ENCODE peak calls at places on chromosome 18, in seven cellular contexts. H is HCT116, U is GM23248, I is fibroblast of lung, W is mucosa of descending colon, B is A549, P is left ventricle myocardium inferior. F is an unnamed sample.

GRCh38 chr18:41829648-41830516 is 125.2 kb upstream of the PIK3C3 start:
- DNase-seq in P (no peak), B (no peak), U (no peak), H (no peak), I (no peak), W (no peak), F (no peak)

GRCh38 chr18:49685231-49685942 is 123.5 kb downstream of the LIPG start:
- DNase-seq in H (no peak), P (no peak), I (peak; percentile 62), U (no peak), W (no peak), B (no peak), F (no peak)

GRCh38 chr18:75824661-75825060 is 397.2 kb upstream of the SMIM21 start:
- DNase-seq in U (no peak), P (no peak), H (no peak), I (no peak), W (no peak), B (no peak), F (no peak)

GRCh38 chr18:57891707-57892391 is 88.7 kb upstream of the ATP8B1 start:
- DNase-seq in P (no peak), H (no peak), W (no peak), I (no peak), B (no peak), U (no peak), F (no peak)

GRCh38 chr18:11005528-11005927 is 143.8 kb downstream of the PIEZO2 start:
- DNase-seq in U (peak; percentile 29), P (no peak), W (no peak), I (peak; percentile 98), H (no peak), B (peak; percentile 4), F (no peak)

GRCh38 chr18:78090584-78090983 is 840.9 kb downstream of the GALR1 start:
- DNase-seq in P (no peak), I (no peak), W (no peak), U (no peak), B (no peak), H (no peak), F (no peak)

GRCh38 chr18:34158881-34159690 is 65.6 kb downstream of the NOL4 start:
- DNase-seq in B (no peak), W (peak; percentile 46), H (no peak), U (peak; percentile 10), P (no peak), I (peak; percentile 36), F (peak; percentile 7)

GRCh38 chr18:79866889-79867574 is 69.3 kb downstream of the KCNG2 start:
- DNase-seq in I (no peak), W (no peak), H (no peak), U (peak; percentile 57), P (no peak), B (no peak), F (no peak)

GRCh38 chr18:56997200-56997599 is 149.7 kb upstream of the BOD1L2 start:
- DNase-seq in B (no peak), I (no peak), W (no peak), H (no peak), P (no peak), U (no peak), F (no peak)

GRCh38 chr18:8153887-8154583 is 455.2 kb upstream of the RAB12 start:
- DNase-seq in I (peak; percentile 43), H (no peak), U (peak; percentile 88), P (no peak), B (no peak), W (no peak), F (peak; percentile 30)

GRCh38 chr18:45243347-45244095 is 371.8 kb upstream of the SLC14A2 start:
- DNase-seq in W (no peak), B (no peak), H (no peak), I (no peak), U (no peak), P (no peak), F (no peak)

GRCh38 chr18:5879479-5879882 is 15.8 kb downstream of the TMEM200C start:
- DNase-seq in B (no peak), P (no peak), H (no peak), I (peak; percentile 66), U (peak; percentile 69), W (no peak), F (peak; percentile 73)

GRCh38 chr18:27861539-27861938 is 315.4 kb downstream of the CDH2 start:
- DNase-seq in P (no peak), I (no peak), U (no peak), W (no peak), B (no peak), H (no peak), F (peak; percentile 46)

GRCh38 chr18:54742654-54743053 is 85.6 kb upstream of the RAB27B start:
- DNase-seq in U (peak; percentile 99), I (peak; percentile 99), P (peak; percentile 51), W (no peak), H (no peak), B (no peak), F (peak; percentile 94)

GRCh38 chr18:24913507-24914147 is 438.3 kb downstream of the ZNF521 start:
- DNase-seq in I (no peak), B (no peak), U (peak; percentile 72), P (no peak), H (no peak), W (no peak), F (no peak)

GRCh38 chr18:24917767-24918166 is 434.2 kb downstream of the ZNF521 start:
- DNase-seq in B (no peak), W (no peak), I (no peak), P (no peak), H (no peak), U (no peak), F (no peak)

GRCh38 chr18:24915547-24915946 is 436.4 kb downstream of the ZNF521 start:
- DNase-seq in P (no peak), H (no peak), B (no peak), I (peak; percentile 62), W (no peak), U (peak; percentile 72), F (peak; percentile 3)

GRCh38 chr18:24914148-24914525 is 437.8 kb downstream of the ZNF521 start:
- DNase-seq in I (no peak), P (no peak), U (no peak), W (no peak), H (no peak), B (no peak), F (no peak)

DNA sequence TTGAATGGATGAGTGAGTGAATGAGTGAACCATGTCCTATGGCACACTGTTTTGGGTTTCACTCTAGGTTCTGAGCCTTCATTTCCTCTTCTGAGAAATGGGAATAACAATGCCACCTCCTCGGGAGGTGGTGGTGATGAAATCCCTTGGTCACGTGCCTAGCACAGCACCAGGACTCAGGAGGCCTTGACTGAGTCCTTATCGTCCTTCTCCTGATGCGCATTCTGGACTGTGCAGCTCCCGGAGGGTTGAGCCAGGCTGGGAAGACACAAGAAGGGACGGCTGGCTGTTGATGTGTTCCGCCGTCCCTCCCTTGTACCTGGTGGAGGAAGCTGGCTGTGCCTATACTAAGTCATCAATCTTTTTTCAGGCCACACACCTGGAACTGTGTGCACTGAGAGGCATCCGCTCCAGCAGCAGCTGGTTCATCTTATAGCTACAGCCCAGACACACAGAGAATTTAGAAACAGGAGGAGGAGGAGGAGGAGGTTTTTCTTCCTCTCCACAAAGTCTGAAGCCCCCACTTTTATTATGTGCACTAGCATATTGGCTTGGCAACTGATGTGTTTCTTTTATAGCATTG is 437.2 kb downstream of the ZNF521 start:
- DNase-seq in B (no peak), W (no peak), U (no peak), P (no peak), I (no peak), H (no peak), F (no peak)
- H3K9me3 ChIP-seq in B (no peaks in the 10 kb centered on the region), W (no peaks in the 10 kb centered on the region), U (no peaks in the 10 kb centered on the region), P (no peaks in the 10 kb centered on the region), I (no peaks in the 10 kb centered on the region), H (no peaks in the 10 kb centered on the region), F (no peaks in the 10 kb centered on the region)

GRCh38 chr18:35620765-35621164 is 39.2 kb downstream of the GALNT1 start:
- DNase-seq in U (peak; percentile 37), W (no peak), H (no peak), I (peak; percentile 19), P (no peak), B (no peak), F (no peak)

GRCh38 chr18:35618703-35619102 is 37.2 kb downstream of the GALNT1 start:
- DNase-seq in P (no peak), H (no peak), B (no peak), U (no peak), I (no peak), W (no peak), F (peak; percentile 5)

GRCh38 chr18:35618289-35618688 is 36.7 kb downstream of the GALNT1 start:
- DNase-seq in W (no peak), U (no peak), I (no peak), B (no peak), H (no peak), P (no peak), F (peak; percentile 23)

GRCh38 chr18:35619941-35620340 is 38.4 kb downstream of the GALNT1 start:
- DNase-seq in W (no peak), P (no peak), I (no peak), B (no peak), H (no peak), U (no peak), F (no peak)

GRCh38 chr18:35619468-35619867 is 37.9 kb downstream of the GALNT1 start:
- DNase-seq in P (no peak), W (no peak), I (no peak), U (peak; percentile 69), B (no peak), H (no peak), F (no peak)
- H3K4me3 ChIP-seq in P (no peak overlapping the region), W (no peak overlapping the region), I (no peak overlapping the region), U (no peak overlapping the region), B (no peak overlapping the region), H (no peak overlapping the region), F (peak overlapping the region; percentile 18)

GRCh38 chr18:71598374-71598773 is 945.8 kb downstream of the CBLN2 start:
- DNase-seq in H (no peak), B (no peak), U (no peak), I (peak; percentile 38), W (no peak), P (no peak), F (no peak)

GRCh38 chr18:71597219-71597618 is 946.9 kb downstream of the CBLN2 start:
- DNase-seq in P (no peak), W (no peak), U (no peak), B (no peak), H (no peak), I (peak; percentile 12), F (no peak)
- H3K9me3 ChIP-seq in P (peaks cover 1% of the 10 kb centered on the region), W (no peaks in the 10 kb centered on the region), U (peaks cover 10% of the 10 kb centered on the region), B (no peaks in the 10 kb centered on the region), H (peaks cover 15% of the 10 kb centered on the region), I (no peaks in the 10 kb centered on the region), F (no peaks in the 10 kb centered on the region)

DNA sequence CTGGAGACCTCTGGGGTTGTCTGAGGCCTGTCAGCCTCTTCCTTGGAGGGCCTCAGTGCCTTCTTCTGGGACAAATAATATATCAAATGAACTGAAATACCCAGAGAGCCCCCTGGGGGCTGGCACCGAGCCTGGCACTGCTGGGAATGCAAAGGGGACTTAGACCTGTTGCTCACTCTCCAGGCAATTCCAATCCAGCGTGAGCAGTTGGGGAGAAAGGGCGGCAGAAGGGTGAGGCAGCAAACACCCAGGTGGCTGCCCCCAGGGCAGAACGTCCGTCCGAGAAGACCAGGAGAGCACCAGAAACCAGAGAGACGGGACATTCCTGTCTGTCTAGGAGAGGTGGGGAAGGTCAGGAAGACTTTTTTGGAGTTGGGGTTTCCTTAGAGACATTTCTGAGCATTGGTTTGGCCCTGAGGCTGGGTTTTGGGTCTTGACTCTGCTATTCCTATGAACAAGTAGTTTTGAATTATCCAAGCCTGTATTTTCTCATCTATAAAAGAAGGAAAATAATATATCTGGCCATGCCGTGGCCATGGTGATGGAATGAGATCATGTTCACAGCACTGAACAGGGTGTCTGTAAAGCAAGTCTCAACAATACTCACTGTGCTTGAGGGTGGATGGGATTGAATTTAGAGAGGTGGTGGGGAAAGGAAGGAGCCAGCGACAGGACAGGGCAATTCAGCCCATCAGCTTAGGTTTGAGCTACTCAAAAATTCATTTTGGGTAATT is 44.3 kb upstream of the ZBTB7C start:
- DNase-seq in B (no peak), P (no peak), U (no peak), I (no peak), H (no peak), W (no peak), F (no peak)
- H3K4me3 ChIP-seq in B (no peak overlapping the region), P (no peak overlapping the region), U (no peak overlapping the region), I (no peak overlapping the region), H (no peak overlapping the region), W (no peak overlapping the region), F (no peak overlapping the region)

F was measured in adipocyte.